ENCODE peak calls at places on chromosome 18, in nine cellular contexts. One of them, this sample, is unnamed.

GRCh38 chr18:43079422-43079821 is 36.1 kb downstream of the RIT2 start:
- DNase-seq in fibroblast of lung: no peak
- DNase-seq in colonic mucosa: no peak
- DNase-seq in lung: no peak
- DNase-seq in ovary: no peak
- DNase-seq in PC-9: no peak
- DNase-seq in body of pancreas: no peak
- DNase-seq in caudate nucleus: no peak
- DNase-seq in upper lobe of left lung: no peak
- DNase-seq in this sample: no peak

GRCh38 chr18:5419601-5420000 is 124.1 kb upstream of the ZBTB14 start:
- DNase-seq in fibroblast of lung: no peak
- DNase-seq in colonic mucosa: no peak
- DNase-seq in lung: no peak
- DNase-seq in ovary: no peak
- DNase-seq in PC-9: no peak
- DNase-seq in body of pancreas: no peak
- DNase-seq in caudate nucleus: peak
- DNase-seq in upper lobe of left lung: no peak
- DNase-seq in this sample: no peak

GRCh38 chr18:24262097-24262496 is 123.2 kb downstream of the CABYR start:
- DNase-seq in fibroblast of lung: peak
- DNase-seq in colonic mucosa: no peak
- DNase-seq in lung: no peak
- DNase-seq in ovary: no peak
- DNase-seq in PC-9: no peak
- DNase-seq in body of pancreas: no peak
- DNase-seq in caudate nucleus: no peak
- DNase-seq in upper lobe of left lung: no peak
- DNase-seq in this sample: no peak

GRCh38 chr18:55076643-55077218 is 117.5 kb upstream of the CCDC68 start:
- DNase-seq in fibroblast of lung: no peak
- DNase-seq in colonic mucosa: no peak
- DNase-seq in lung: no peak
- DNase-seq in ovary: peak
- DNase-seq in PC-9: no peak
- DNase-seq in body of pancreas: no peak
- DNase-seq in caudate nucleus: no peak
- DNase-seq in upper lobe of left lung: no peak
- DNase-seq in this sample: peak

GRCh38 chr18:49561127-49561376 is 805 bp upstream of the LIPG start:
- DNase-seq in fibroblast of lung: no peak
- DNase-seq in colonic mucosa: peak
- DNase-seq in lung: no peak
- DNase-seq in ovary: no peak
- DNase-seq in PC-9: no peak
- DNase-seq in body of pancreas: no peak
- DNase-seq in caudate nucleus: no peak
- DNase-seq in upper lobe of left lung: no peak
- DNase-seq in this sample: no peak

GRCh38 chr18:58635891-58636290 is 7.0 kb upstream of the ALPK2 start:
- DNase-seq in fibroblast of lung: peak
- DNase-seq in colonic mucosa: no peak
- DNase-seq in lung: no peak
- DNase-seq in ovary: no peak
- DNase-seq in PC-9: no peak
- DNase-seq in body of pancreas: no peak
- DNase-seq in caudate nucleus: no peak
- DNase-seq in upper lobe of left lung: no peak
- DNase-seq in this sample: peak

GRCh38 chr18:50751490-50751889 is 68.3 kb downstream of the MRO start:
- DNase-seq in fibroblast of lung: no peak
- DNase-seq in colonic mucosa: no peak
- DNase-seq in lung: no peak
- DNase-seq in ovary: no peak
- DNase-seq in PC-9: no peak
- DNase-seq in body of pancreas: no peak
- DNase-seq in caudate nucleus: no peak
- DNase-seq in upper lobe of left lung: peak
- DNase-seq in this sample: no peak

GRCh38 chr18:23885750-23886149 is 128.8 kb upstream of the TTC39C start:
- DNase-seq in fibroblast of lung: no peak
- DNase-seq in colonic mucosa: no peak
- DNase-seq in lung: no peak
- DNase-seq in ovary: no peak
- DNase-seq in PC-9: no peak
- DNase-seq in body of pancreas: no peak
- DNase-seq in caudate nucleus: no peak
- DNase-seq in upper lobe of left lung: no peak
- DNase-seq in this sample: no peak

GRCh38 chr18:56162316-56162715 is 476.1 kb downstream of the TXNL1 start:
- DNase-seq in fibroblast of lung: peak
- DNase-seq in colonic mucosa: no peak
- DNase-seq in lung: no peak
- DNase-seq in ovary: no peak
- DNase-seq in PC-9: no peak
- DNase-seq in body of pancreas: no peak
- DNase-seq in caudate nucleus: no peak
- DNase-seq in upper lobe of left lung: no peak
- DNase-seq in this sample: peak

GRCh38 chr18:32308493-32309120 is 118.8 kb downstream of the MEP1B start:
- DNase-seq in fibroblast of lung: peak
- DNase-seq in colonic mucosa: no peak
- DNase-seq in lung: no peak
- DNase-seq in ovary: no peak
- DNase-seq in PC-9: no peak
- DNase-seq in body of pancreas: peak
- DNase-seq in caudate nucleus: no peak
- DNase-seq in upper lobe of left lung: no peak
- DNase-seq in this sample: peak

GRCh38 chr18:37537868-37538525 is 27.6 kb downstream of the CELF4 start:
- DNase-seq in fibroblast of lung: peak
- DNase-seq in colonic mucosa: peak
- DNase-seq in lung: peak
- DNase-seq in ovary: peak
- DNase-seq in PC-9: peak
- DNase-seq in body of pancreas: peak
- DNase-seq in caudate nucleus: peak
- DNase-seq in upper lobe of left lung: peak
- DNase-seq in this sample: peak

GRCh38 chr18:22542400-22542835 is 124.7 kb upstream of the CTAGE1 start:
- DNase-seq in fibroblast of lung: peak
- DNase-seq in colonic mucosa: no peak
- DNase-seq in lung: peak
- DNase-seq in ovary: peak
- DNase-seq in PC-9: peak
- DNase-seq in body of pancreas: no peak
- DNase-seq in caudate nucleus: peak
- DNase-seq in upper lobe of left lung: no peak
- DNase-seq in this sample: no peak

GRCh38 chr18:44811586-44812125 is 131.0 kb downstream of the SETBP1 start:
- DNase-seq in fibroblast of lung: no peak
- DNase-seq in colonic mucosa: no peak
- DNase-seq in lung: no peak
- DNase-seq in ovary: no peak
- DNase-seq in PC-9: no peak
- DNase-seq in body of pancreas: no peak
- DNase-seq in caudate nucleus: no peak
- DNase-seq in upper lobe of left lung: no peak
- DNase-seq in this sample: no peak

GRCh38 chr18:40868110-40868858 is 1086.8 kb upstream of the PIK3C3 start:
- DNase-seq in fibroblast of lung: peak
- DNase-seq in colonic mucosa: no peak
- DNase-seq in lung: no peak
- DNase-seq in ovary: no peak
- DNase-seq in PC-9: peak
- DNase-seq in body of pancreas: no peak
- DNase-seq in caudate nucleus: no peak
- DNase-seq in upper lobe of left lung: no peak
- DNase-seq in this sample: peak

GRCh38 chr18:21183670-21184069 is 58.4 kb upstream of the GREB1L start:
- DNase-seq in fibroblast of lung: no peak
- DNase-seq in colonic mucosa: no peak
- DNase-seq in lung: no peak
- DNase-seq in ovary: no peak
- DNase-seq in PC-9: peak
- DNase-seq in body of pancreas: no peak
- DNase-seq in caudate nucleus: no peak
- DNase-seq in upper lobe of left lung: no peak
- DNase-seq in this sample: peak

GRCh38 chr18:70382992-70383717 is 94.3 kb downstream of the SOCS6 start:
- DNase-seq in fibroblast of lung: no peak
- DNase-seq in colonic mucosa: no peak
- DNase-seq in lung: no peak
- DNase-seq in ovary: no peak
- DNase-seq in PC-9: no peak
- DNase-seq in body of pancreas: no peak
- DNase-seq in caudate nucleus: no peak
- DNase-seq in upper lobe of left lung: no peak
- DNase-seq in this sample: no peak
- H3K27ac ChIP-seq in fibroblast of lung: no peak
- H3K27ac ChIP-seq in colonic mucosa: no peak
- H3K27ac ChIP-seq in lung: no peak
- H3K27ac ChIP-seq in ovary: no peak
- H3K27ac ChIP-seq in PC-9: peak
- H3K27ac ChIP-seq in body of pancreas: no peak
- H3K27ac ChIP-seq in caudate nucleus: peak
- H3K27ac ChIP-seq in upper lobe of left lung: no peak
- H3K27ac ChIP-seq in this sample: peak

DNA sequence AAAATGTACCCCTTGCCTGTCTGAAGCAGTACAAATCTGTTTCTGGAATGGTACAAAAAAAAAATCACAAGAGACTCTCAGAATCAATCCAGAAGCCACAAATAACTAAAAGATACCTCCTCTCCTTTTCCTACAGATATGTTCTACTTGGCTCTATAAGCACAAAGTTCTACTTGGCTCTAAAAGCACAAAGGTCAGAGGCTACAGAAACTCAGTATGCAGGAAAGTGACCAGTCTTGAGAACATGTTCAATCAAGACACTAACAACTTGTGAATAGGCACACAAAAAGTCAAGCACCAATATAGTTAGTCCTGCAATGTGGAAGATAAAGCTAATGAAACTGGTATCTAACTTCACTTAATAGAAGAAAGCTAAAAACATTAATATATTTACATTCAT is 19.2 kb downstream of the PPP4R1 start:
- DNase-seq in fibroblast of lung: peak
- DNase-seq in colonic mucosa: no peak
- DNase-seq in lung: no peak
- DNase-seq in ovary: no peak
- DNase-seq in PC-9: no peak
- DNase-seq in body of pancreas: no peak
- DNase-seq in caudate nucleus: no peak
- DNase-seq in upper lobe of left lung: no peak
- DNase-seq in this sample: no peak
- H3K27ac ChIP-seq in fibroblast of lung: peak
- H3K27ac ChIP-seq in colonic mucosa: peak
- H3K27ac ChIP-seq in lung: no peak
- H3K27ac ChIP-seq in ovary: no peak
- H3K27ac ChIP-seq in PC-9: peak
- H3K27ac ChIP-seq in body of pancreas: no peak
- H3K27ac ChIP-seq in caudate nucleus: no peak
- H3K27ac ChIP-seq in upper lobe of left lung: peak
- H3K27ac ChIP-seq in this sample: peak

GRCh38 chr18:27313678-27314077 is 128.6 kb upstream of the CHST9 start:
- DNase-seq in fibroblast of lung: no peak
- DNase-seq in colonic mucosa: no peak
- DNase-seq in lung: no peak
- DNase-seq in ovary: no peak
- DNase-seq in PC-9: no peak
- DNase-seq in body of pancreas: no peak
- DNase-seq in caudate nucleus: peak
- DNase-seq in upper lobe of left lung: no peak
- DNase-seq in this sample: no peak
- H3K27ac ChIP-seq in fibroblast of lung: no peak
- H3K27ac ChIP-seq in colonic mucosa: no peak
- H3K27ac ChIP-seq in lung: no peak
- H3K27ac ChIP-seq in ovary: no peak
- H3K27ac ChIP-seq in PC-9: no peak
- H3K27ac ChIP-seq in body of pancreas: no peak
- H3K27ac ChIP-seq in caudate nucleus: no peak
- H3K27ac ChIP-seq in upper lobe of left lung: no peak
- H3K27ac ChIP-seq in this sample: no peak

DNA sequence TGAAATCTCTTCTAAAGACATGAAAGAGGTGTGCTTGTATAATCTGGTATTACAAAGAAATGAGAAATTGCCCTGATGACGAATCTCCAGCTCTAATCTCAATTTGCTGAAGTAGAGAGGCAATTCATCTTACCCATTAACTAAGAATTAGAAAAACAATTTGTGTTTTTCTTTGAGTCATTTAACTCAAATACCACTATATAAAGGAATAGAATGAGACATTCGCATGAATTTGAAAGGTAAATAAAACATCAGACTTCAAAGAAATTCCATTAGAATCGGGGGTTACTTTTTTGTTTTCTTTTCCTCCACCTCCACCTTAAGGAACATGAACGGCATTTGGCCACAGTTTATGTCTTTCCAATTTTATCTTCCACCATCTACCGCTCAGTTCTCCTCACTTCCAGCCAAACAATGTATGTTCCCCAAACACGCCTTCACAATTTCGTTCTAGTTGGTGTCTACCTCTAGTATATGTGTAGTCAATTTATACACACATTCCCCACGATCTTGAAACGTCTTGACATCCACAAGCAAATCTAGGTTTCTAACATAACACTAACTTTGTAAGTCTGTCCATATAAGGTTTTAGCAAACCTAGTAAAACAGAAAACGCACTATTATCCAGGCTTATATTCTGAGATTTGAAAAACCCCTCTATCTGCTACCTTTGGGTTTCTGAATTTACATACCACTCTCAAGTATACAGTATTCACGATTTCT is 1.3 kb upstream of the SMCHD1 start:
- DNase-seq in fibroblast of lung: no peak
- DNase-seq in colonic mucosa: no peak
- DNase-seq in lung: no peak
- DNase-seq in ovary: no peak
- DNase-seq in PC-9: no peak
- DNase-seq in body of pancreas: no peak
- DNase-seq in caudate nucleus: no peak
- DNase-seq in upper lobe of left lung: no peak
- DNase-seq in this sample: peak
- H3K27ac ChIP-seq in fibroblast of lung: no peak
- H3K27ac ChIP-seq in colonic mucosa: peak
- H3K27ac ChIP-seq in lung: peak
- H3K27ac ChIP-seq in ovary: peak
- H3K27ac ChIP-seq in PC-9: peak
- H3K27ac ChIP-seq in body of pancreas: no peak
- H3K27ac ChIP-seq in caudate nucleus: peak
- H3K27ac ChIP-seq in upper lobe of left lung: peak
- H3K27ac ChIP-seq in this sample: no peak

GRCh38 chr18:7658701-7659100 is 91.6 kb downstream of the PTPRM start:
- DNase-seq in fibroblast of lung: no peak
- DNase-seq in colonic mucosa: no peak
- DNase-seq in lung: no peak
- DNase-seq in ovary: no peak
- DNase-seq in PC-9: no peak
- DNase-seq in body of pancreas: no peak
- DNase-seq in caudate nucleus: no peak
- DNase-seq in upper lobe of left lung: no peak
- DNase-seq in this sample: no peak
- H3K27ac ChIP-seq in fibroblast of lung: no peak
- H3K27ac ChIP-seq in colonic mucosa: no peak
- H3K27ac ChIP-seq in lung: peak
- H3K27ac ChIP-seq in ovary: no peak
- H3K27ac ChIP-seq in PC-9: no peak
- H3K27ac ChIP-seq in body of pancreas: no peak
- H3K27ac ChIP-seq in caudate nucleus: no peak
- H3K27ac ChIP-seq in upper lobe of left lung: no peak
- H3K27ac ChIP-seq in this sample: no peak

This sample was measured in PC-3.